ENCODE peak calls at places on chromosomes 3 and 15, in eight cellular contexts. U, G, V, O, C, X, S and N are unnamed samples. For H3K4me1, the result is how much of the 10 kb centered on the place peaks cover.

GRCh38 chr3:69250014-69250413 is 127.6 kb upstream of the LMOD3 start:
- DNase-seq in U (no peak), G (no peak), V (no peak), O (peak), C (no peak), X (no peak), S (peak), N (no peak)

GRCh38 chr3:184542577-184542976 is 19.0 kb upstream of the EPHB3 start:
- DNase-seq in U (no peak), G (no peak), V (no peak), O (no peak), C (no peak), X (no peak), S (no peak), N (no peak)

GRCh38 chr3:71251156-71251775 is 332.3 kb downstream of the FOXP1 start:
- DNase-seq in U (peak), G (no peak), V (no peak), O (peak), C (no peak), X (no peak), S (no peak), N (no peak)

GRCh38 chr15:78931439-78931981 is 13.3 kb downstream of the CTSH start:
- DNase-seq in U (no peak), G (no peak), V (no peak), O (no peak), C (no peak), X (no peak), S (no peak), N (no peak)

GRCh38 chr3:124558898-124559649 is 171.2 kb upstream of the UMPS start:
- DNase-seq in U (peak), G (no peak), V (peak), O (peak), C (peak), X (peak), S (peak), N (peak)

GRCh38 chr3:66195347-66195783 is 25.4 kb upstream of the SLC25A26 start:
- DNase-seq in U (peak), G (no peak), V (peak), O (peak), C (peak), X (peak), S (peak), N (peak)

GRCh38 chr3:190382082-190382481 is 5.9 kb upstream of the CLDN16 start:
- DNase-seq in U (peak), G (no peak), V (no peak), O (peak), C (no peak), X (no peak), S (no peak), N (no peak)

GRCh38 chr3:71247221-71247947 is 336.1 kb downstream of the FOXP1 start:
- DNase-seq in U (peak), G (no peak), V (no peak), O (peak), C (no peak), X (no peak), S (no peak), N (no peak)

GRCh38 chr3:27345493-27345892 is 23.7 kb downstream of the NEK10 start:
- DNase-seq in U (no peak), G (no peak), V (no peak), O (no peak), C (no peak), X (no peak), S (no peak), N (no peak)

GRCh38 chr3:21894459-21895083 is 143.6 kb upstream of the ZNF385D start:
- DNase-seq in U (peak), G (no peak), V (no peak), O (peak), C (no peak), X (no peak), S (no peak), N (no peak)

GRCh38 chr3:189563841-189564563 is 67.2 kb upstream of the TP63 start:
- DNase-seq in U (peak), G (no peak), V (no peak), O (peak), C (no peak), X (no peak), S (no peak), N (no peak)

GRCh38 chr3:196357905-196358304 is 19.7 kb upstream of the TM4SF19 start:
- DNase-seq in U (no peak), G (no peak), V (no peak), O (no peak), C (no peak), X (no peak), S (no peak), N (no peak)

GRCh38 chr3:15348246-15348645 is 15.9 kb upstream of the SH3BP5 start:
- DNase-seq in U (no peak), G (no peak), V (no peak), O (no peak), C (no peak), X (no peak), S (no peak), N (no peak)

GRCh38 chr3:1967525-1967924 is 131.1 kb upstream of the CNTN4 start:
- DNase-seq in U (no peak), G (no peak), V (no peak), O (no peak), C (no peak), X (no peak), S (no peak), N (no peak)

GRCh38 chr15:98369081-98369716 is 279.1 kb upstream of the IGF1R start:
- DNase-seq in U (no peak), G (no peak), V (no peak), O (no peak), C (no peak), X (no peak), S (no peak), N (no peak)

GRCh38 chr15:67076147-67076843 is 10.9 kb downstream of the SMAD3 start:
- DNase-seq in U (peak), G (no peak), V (no peak), O (peak), C (no peak), X (no peak), S (peak), N (peak)

GRCh38 chr15:74427607-74428441 is 5.9 kb downstream of the SEMA7A start:
- DNase-seq in U (no peak), G (no peak), V (no peak), O (no peak), C (no peak), X (no peak), S (no peak), N (no peak)

GRCh38 chr3:112894258-112894657 is 47.6 kb upstream of the CD200R1L start:
- DNase-seq in U (peak), G (no peak), V (no peak), O (no peak), C (no peak), X (no peak), S (no peak), N (no peak)

GRCh38 chr3:27789420-27789819 is 67.3 kb upstream of the EOMES start:
- DNase-seq in U (no peak), G (no peak), V (no peak), O (no peak), C (no peak), X (no peak), S (no peak), N (no peak)

GRCh38 chr3:113255100-113255853 is 43.9 kb downstream of the BOC start:
- DNase-seq in U (peak), G (no peak), V (no peak), O (no peak), C (no peak), X (no peak), S (no peak), N (no peak)

GRCh38 chr3:66407281-66408218 is 93.3 kb downstream of the LRIG1 start:
- DNase-seq in U (peak), G (no peak), V (peak), O (peak), C (peak), X (peak), S (peak), N (peak)

GRCh38 chr3:4935347-4935746 is 43.9 kb upstream of the BHLHE40 start:
- DNase-seq in U (no peak), G (no peak), V (no peak), O (no peak), C (no peak), X (no peak), S (no peak), N (no peak)

GRCh38 chr3:20125912-20126311 is 60.1 kb downstream of the SGO1 start:
- DNase-seq in U (no peak), G (no peak), V (no peak), O (no peak), C (no peak), X (no peak), S (no peak), N (no peak)

GRCh38 chr15:41284425-41285177 is 47.8 kb downstream of the OIP5 start:
- DNase-seq in U (no peak), G (no peak), V (no peak), O (peak), C (no peak), X (no peak), S (no peak), N (no peak)

GRCh38 chr3:82474711-82475110 is 713.3 kb upstream of the GBE1 start:
- DNase-seq in U (no peak), G (no peak), V (no peak), O (no peak), C (no peak), X (no peak), S (no peak), N (no peak)

GRCh38 chr15:68445351-68445750 is 13.4 kb upstream of the ITGA11 start:
- DNase-seq in U (no peak), G (no peak), V (no peak), O (no peak), C (no peak), X (no peak), S (no peak), N (no peak)

GRCh38 chr15:44207643-44208042 is 12.6 kb upstream of the FRMD5 start:
- DNase-seq in U (peak), G (no peak), V (no peak), O (peak), C (no peak), X (no peak), S (no peak), N (no peak)

GRCh38 chr15:27679203-27679602 is 419.9 kb downstream of the OCA2 start:
- DNase-seq in U (no peak), G (no peak), V (no peak), O (no peak), C (no peak), X (no peak), S (no peak), N (no peak)

DNA sequence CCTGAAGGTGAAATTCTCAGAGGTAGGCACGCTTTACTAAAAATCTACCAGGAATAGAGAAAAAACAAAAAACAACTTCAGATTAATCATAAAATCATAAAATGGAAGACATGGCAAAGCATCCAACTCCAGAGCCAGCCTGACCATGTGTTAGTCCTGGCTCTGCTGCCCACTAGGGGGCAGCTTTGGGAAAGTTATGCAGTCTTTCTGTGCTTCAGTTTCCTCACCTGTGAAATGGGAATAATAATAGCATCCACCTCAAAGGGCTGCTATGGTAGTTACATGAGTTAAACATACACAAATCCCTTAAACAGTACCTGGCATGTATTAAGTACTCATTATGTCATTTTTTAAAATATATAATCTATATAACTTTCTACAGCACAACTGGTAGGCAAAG is 52.3 kb downstream of the WNT5A start:
- DNase-seq in U (peak), G (no peak), V (peak), O (peak), C (no peak), X (no peak), S (no peak), N (no peak)
- TF ChIP-seq CTCF in U (peak), G (peak), V (peak), O (peak), C (peak), X (no peak), S (peak), N (peak)

DNA sequence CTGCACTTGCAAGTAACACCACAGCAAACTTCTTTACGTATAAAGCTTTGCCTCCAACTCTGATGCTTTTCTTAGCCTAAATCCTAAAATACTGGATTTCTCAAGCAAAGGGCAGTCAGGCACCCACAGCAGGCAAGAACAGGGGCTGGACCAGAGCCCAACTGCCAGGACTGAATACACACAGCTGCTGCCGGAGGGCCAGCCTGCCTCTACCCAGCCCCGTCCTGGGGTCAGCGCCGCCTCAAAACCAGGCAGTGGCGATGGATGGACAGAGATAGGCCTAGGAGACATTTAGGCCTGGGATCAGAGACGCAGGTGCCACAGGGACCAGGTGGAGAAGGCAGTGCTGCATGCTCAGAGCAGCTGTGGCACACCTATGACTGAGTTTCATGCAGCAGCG is 47.6 kb upstream of the SEC61A1 start:
- DNase-seq in U (no peak), G (no peak), V (no peak), O (no peak), C (no peak), X (no peak), S (peak), N (no peak)
- H3K4me3 ChIP-seq in U (no peak), G (no peak), V (no peak), O (no peak), C (no peak), X (no peak), S (no peak), N (no peak)

GRCh38 chr3:141334627-141335250 is 33.6 kb upstream of the ZBTB38 start:
- DNase-seq in U (no peak), G (no peak), V (no peak), O (no peak), C (no peak), X (no peak), S (no peak), N (no peak)
- H3K4me1 ChIP-seq in U (under half), G (under half), V (under half), O (under half), C (under half), X (under half), S (under half), N (under half)

GRCh38 chr15:29089731-29090616 is 179.6 kb downstream of the NSMCE3 start:
- DNase-seq in U (peak), G (no peak), V (no peak), O (peak), C (no peak), X (no peak), S (no peak), N (no peak)
- TF ChIP-seq CTCF in U (peak), G (no peak), V (no peak), O (peak), C (no peak), X (no peak), S (no peak), N (no peak)

DNA sequence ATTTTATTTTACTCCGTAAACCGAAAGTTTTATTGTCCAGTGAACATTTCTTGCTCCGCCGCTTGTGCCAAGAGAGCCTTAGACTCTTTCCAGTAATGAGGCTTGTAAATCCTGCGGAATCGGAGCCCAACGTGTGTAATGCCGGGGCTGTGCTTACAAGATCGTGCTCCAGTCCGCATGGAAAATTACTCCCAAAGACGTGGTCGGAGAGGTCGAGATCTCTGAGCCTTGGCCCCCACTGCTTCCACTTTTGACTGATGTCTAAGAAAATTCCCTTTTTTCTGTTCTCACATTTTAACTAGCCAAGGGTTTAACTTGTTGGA is 702 bp upstream of the PLOD2 start:
- DNase-seq in U (peak), G (no peak), V (no peak), O (peak), C (peak), X (peak), S (peak), N (peak)
- H3K4me3 ChIP-seq in U (peak), G (peak), V (peak), O (peak), C (peak), X (peak), S (peak), N (peak)

GRCh38 chr3:74001481-74001880 is 376.7 kb upstream of the PDZRN3 start:
- DNase-seq in U (no peak), G (no peak), V (no peak), O (no peak), C (no peak), X (no peak), S (no peak), N (no peak)
- H3K4me1 ChIP-seq in U (under half), G (under half), V (under half), O (under half), C (under half), X (under half), S (under half), N (under half)

DNA sequence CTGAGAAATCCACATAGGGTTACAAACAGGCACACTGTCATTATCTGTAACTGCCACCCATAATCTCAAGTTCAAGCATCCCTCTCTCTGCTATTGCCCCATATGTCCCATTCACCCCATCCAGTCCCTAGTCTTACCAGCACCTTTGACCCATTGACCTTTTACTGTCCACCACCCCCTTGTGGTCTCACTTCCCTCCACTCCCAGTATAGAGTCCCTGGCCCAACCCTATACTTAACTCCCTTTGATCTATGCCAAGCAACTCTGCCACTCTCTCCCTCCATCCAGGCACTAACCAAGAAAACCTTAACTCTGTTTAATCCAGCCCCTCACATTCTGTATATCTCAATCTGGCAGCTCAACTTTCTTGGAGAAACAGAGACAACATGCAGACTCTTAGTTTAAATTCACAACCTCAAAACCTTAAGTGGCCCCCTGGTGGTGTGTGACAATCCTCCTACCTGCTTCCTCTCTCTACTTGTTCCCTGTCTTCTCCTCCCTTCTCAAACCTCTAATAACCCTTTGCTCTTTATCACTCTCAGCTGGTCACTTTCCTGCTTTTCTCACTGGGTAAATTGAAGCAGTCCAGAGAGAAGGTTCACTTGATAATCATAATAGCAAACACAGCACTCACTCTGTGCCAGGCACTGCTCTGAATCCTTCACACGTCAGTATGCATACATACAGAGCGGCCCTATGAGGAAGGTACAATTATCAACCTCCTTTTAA is 162.7 kb downstream of the STT3B start:
- DNase-seq in U (no peak), G (no peak), V (no peak), O (no peak), C (no peak), X (no peak), S (peak), N (no peak)
- TF ChIP-seq CTCF in U (peak), G (peak), V (peak), O (peak), C (no peak), X (no peak), S (no peak), N (no peak)

DNA sequence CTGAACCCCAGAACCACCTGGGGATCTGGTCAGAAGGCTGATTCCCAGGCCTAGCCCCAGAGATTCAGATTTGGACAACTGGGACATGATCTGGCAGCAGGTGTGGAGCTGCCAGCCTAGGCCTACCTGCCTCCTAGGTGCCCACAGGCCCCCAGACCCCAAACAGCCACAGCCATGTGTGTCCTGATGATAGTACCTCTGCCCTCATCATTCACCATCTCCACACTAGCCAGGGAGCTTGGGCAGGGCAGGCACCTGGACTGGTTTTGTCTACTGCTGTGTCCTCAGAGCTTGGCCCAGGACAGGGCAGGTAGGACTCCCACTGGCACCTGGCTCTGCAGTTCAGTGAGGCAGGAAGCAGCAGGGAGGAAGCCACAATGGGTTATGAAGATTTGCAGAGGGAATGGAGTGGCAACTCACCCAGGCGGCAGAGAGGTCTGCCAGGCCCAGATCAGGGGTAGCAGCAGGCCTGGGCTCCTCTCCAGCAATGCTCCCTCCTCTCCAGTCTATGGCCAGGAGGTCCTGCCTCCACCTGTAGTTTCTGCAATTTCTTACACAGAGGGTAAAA is 34.8 kb downstream of the HMCES start:
- DNase-seq in U (peak), G (no peak), V (no peak), O (no peak), C (no peak), X (no peak), S (no peak), N (peak)
- H3K4me3 ChIP-seq in U (no peak), G (peak), V (peak), O (no peak), C (no peak), X (no peak), S (peak), N (no peak)

GRCh38 chr15:69542028-69542427 is 89.4 kb downstream of the RPLP1 start:
- DNase-seq in U (no peak), G (no peak), V (no peak), O (no peak), C (no peak), X (no peak), S (no peak), N (no peak)
- H3K4me1 ChIP-seq in U (under half), G (under half), V (under half), O (under half), C (under half), X (under half), S (under half), N (under half)

DNA sequence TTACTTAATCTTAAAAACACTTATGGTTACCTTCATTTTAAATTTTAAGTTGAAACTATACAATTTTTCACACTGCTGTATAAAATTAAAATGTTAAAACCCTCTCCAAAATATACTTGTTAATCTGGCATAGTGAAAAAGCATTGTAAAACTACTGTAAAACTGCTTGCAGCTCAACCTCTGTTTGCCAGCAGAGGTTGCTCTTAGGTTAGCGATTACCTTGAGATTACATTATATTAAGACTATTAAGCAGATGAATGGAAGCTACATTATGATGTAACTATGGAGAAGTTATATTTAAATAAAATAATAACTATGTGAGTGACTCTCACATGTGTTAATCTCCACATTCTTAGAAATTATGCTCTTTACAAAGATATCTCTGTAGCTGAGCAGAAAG is 143.6 kb upstream of the SLITRK3 start:
- DNase-seq in U (peak), G (no peak), V (no peak), O (peak), C (no peak), X (no peak), S (no peak), N (no peak)
- TF ChIP-seq CTCF in U (no peak), G (no peak), V (no peak), O (peak), C (peak), X (peak), S (no peak), N (no peak)